ENCODE peak calls at places on chromosomes 4 and X, in four cellular contexts. R is GM12878, T is HL-60, F is K562. L is an unnamed sample.

GRCh38 chr4:177239878-177240277 is 69.8 kb upstream of the NEIL3 start:
- DNase-seq in R (no peak), T (no peak), F (no peak), L (no peak)

GRCh38 chr4:152680988-152681731 is 1.4 kb upstream of the TMEM154 start:
- DNase-seq in R (no peak), T (no peak), F (no peak), L (no peak)

GRCh38 chr4:17168571-17168970 is 270.1 kb upstream of the LDB2 start:
- DNase-seq in R (no peak), T (no peak), F (no peak), L (no peak)

GRCh38 chr4:3871881-3872833 is 106.0 kb downstream of the ADRA2C start:
- DNase-seq in R (no peak), T (no peak), F (no peak), L (no peak)

GRCh38 chr4:186204103-186204559 is 12.8 kb downstream of the CYP4V2 start:
- DNase-seq in R (no peak), T (no peak), F (peak), L (no peak)

GRCh38 chr4:77576351-77576750 is 29.3 kb upstream of the CXCL13 start:
- DNase-seq in R (no peak), T (no peak), F (no peak), L (no peak)

GRCh38 chr4:176782794-176783193 is 9.9 kb downstream of the VEGFC start:
- DNase-seq in R (no peak), T (no peak), F (no peak), L (no peak)

GRCh38 chrX:19627081-19627480 is 111.8 kb upstream of the MAP3K15 start:
- DNase-seq in R (no peak), T (no peak), F (no peak), L (no peak)

GRCh38 chr4:158172558-158173258 is at the start of gene GASK1B:
- DNase-seq in R (no peak), T (peak), F (peak), L (no peak)

GRCh38 chrX:14497184-14497666 is 32.1 kb upstream of the GLRA2 start:
- DNase-seq in R (peak), T (no peak), F (no peak), L (no peak)

GRCh38 chrX:52349681-52350080 is 19.1 kb upstream of the XAGE2 start:
- DNase-seq in R (no peak), T (no peak), F (no peak), L (no peak)

GRCh38 chrX:68929332-68930150 is 100.7 kb downstream of the EFNB1 start:
- DNase-seq in R (no peak), T (no peak), F (no peak), L (no peak)

GRCh38 chr4:185592845-185593488 is 57.7 kb upstream of the PDLIM3 start:
- DNase-seq in R (no peak), T (no peak), F (no peak), L (no peak)

GRCh38 chr4:73479323-73479722 is 2.2 kb upstream of the AFM start:
- DNase-seq in R (no peak), T (no peak), F (no peak), L (no peak)

GRCh38 chr4:22356996-22357596 is 158.8 kb downstream of the ADGRA3 start:
- DNase-seq in R (no peak), T (peak), F (no peak), L (peak)

GRCh38 chr4:84224522-84224921 is 274.6 kb downstream of the NKX6-1 start:
- DNase-seq in R (no peak), T (no peak), F (no peak), L (no peak)

GRCh38 chr4:126939401-126939800 is 693.4 kb upstream of the INTU start:
- DNase-seq in R (no peak), T (no peak), F (no peak), L (no peak)

GRCh38 chrX:40012039-40012799 is 85.5 kb downstream of the BCOR start:
- DNase-seq in R (no peak), T (no peak), F (no peak), L (no peak)

GRCh38 chr4:4974727-4975126 is 44.5 kb downstream of the CYTL1 start:
- DNase-seq in R (no peak), T (no peak), F (no peak), L (no peak)

GRCh38 chr4:4971796-4972195 is 47.5 kb downstream of the CYTL1 start:
- DNase-seq in R (no peak), T (no peak), F (no peak), L (no peak)

GRCh38 chr4:4968161-4968757 is 51.0 kb downstream of the CYTL1 start:
- DNase-seq in R (no peak), T (no peak), F (no peak), L (no peak)

DNA sequence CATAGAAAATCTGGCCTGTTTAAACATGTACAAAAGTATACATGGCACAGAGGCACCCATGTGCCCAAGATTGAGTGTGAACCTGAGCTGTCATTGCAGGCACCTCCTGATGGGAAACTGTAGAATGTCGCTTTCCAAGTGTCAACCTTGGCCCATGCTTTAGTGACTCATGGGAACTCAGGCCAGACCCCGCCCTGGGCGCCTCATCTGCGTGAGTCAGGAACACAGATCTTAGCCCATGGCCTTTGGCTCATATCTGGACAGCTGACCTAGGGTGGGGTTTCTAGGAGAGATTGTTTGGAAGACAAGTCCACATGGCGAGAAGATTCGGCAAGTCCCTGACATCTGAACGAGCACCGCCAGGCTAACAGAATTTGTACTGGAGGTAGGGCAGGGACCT is 50.0 kb downstream of the CYTL1 start:
- DNase-seq in R (no peak), T (no peak), F (peak), L (no peak)
- TF ChIP-seq SPI1 in R (no peak), T (no peak), F (no peak), L (no peak)

GRCh38 chr4:94461506-94461905 is 9.8 kb downstream of the PDLIM5 start:
- DNase-seq in R (no peak), T (no peak), F (no peak), L (no peak)

GRCh38 chr4:94463771-94464170 is 12.0 kb downstream of the PDLIM5 start:
- DNase-seq in R (no peak), T (no peak), F (no peak), L (no peak)

GRCh38 chr4:94458682-94459081 is 6.9 kb downstream of the PDLIM5 start:
- DNase-seq in R (no peak), T (no peak), F (no peak), L (no peak)

GRCh38 chr4:94459462-94460161 is 7.9 kb downstream of the PDLIM5 start:
- DNase-seq in R (no peak), T (no peak), F (no peak), L (no peak)

GRCh38 chr4:94462572-94462971 is 10.8 kb downstream of the PDLIM5 start:
- DNase-seq in R (no peak), T (no peak), F (no peak), L (no peak)
- TF ChIP-seq POLR2AphosphoS5 in R (no peak), T (no peak), F (no peak), L (no peak)

DNA sequence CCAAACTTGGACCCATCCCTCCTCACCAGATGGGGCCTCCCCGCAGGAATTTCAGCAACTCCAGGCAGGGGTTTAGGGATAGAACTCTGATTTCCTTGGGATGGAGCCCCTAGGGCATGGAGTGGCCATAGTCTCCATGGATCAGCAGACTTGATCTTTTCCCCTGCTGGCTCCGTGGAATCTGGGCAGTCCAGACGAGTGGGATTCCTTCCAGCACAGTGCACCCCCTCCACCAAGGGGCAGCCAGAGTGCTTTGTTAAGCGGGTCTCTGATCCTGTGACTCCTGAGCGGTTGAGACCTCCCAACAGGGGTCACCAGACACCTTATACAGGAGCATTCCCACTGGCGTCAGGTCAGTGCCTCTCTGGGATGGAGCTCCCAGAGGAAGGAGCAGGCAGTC is 40.4 kb downstream of the ENPP6 start:
- DNase-seq in R (no peak), T (no peak), F (no peak), L (no peak)
- TF ChIP-seq SPI1 in R (no peak), T (no peak), F (no peak), L (no peak)

DNA sequence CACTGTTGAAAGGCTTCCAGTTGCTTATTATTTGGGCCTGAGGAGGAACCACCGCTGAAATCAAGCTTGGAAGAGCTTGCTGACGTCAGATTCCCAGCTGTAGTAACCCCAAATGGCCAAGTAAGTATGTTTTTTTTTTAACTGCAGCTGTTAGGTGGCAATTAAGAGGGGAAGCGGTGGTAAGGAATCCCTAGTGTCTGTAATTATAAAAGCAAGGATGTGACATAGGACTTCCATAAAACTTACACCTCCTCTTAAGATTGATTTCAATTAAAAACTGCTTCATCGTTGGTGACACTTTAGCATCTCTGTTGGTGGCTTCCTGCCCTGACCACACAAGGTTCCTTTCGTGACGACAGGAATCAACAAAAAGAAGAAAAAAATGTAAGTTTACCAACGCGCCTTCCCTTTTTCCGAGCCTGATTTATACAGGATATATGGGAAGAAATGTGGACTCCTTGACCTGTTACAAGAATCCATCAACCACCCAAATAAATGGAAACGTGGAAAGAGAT is 908 bp downstream of the RELL1 start:
- DNase-seq in R (no peak), T (peak), F (no peak), L (no peak)
- TF ChIP-seq POLR2AphosphoS5 in R (no peak), T (no peak), F (no peak), L (no peak)

DNA sequence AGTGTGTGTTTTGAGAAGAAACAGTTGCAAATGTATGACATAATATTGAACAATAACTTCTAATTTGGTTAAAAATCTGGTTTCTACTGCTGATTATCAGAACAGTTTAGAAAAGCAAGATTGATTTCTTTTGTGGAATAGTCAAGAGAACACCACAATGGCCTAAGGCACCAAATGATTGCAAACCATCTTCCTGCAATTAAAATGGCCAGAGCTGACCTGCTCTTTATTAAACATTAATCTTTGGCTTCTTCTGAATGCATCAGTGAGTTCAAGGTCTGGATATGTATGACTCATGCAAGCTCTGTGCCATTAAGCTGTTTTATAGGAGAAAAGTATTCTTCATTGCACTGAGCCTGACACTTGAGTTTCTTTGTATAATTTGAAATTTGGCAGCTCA is 107.8 kb upstream of the PDHA2 start:
- DNase-seq in R (no peak), T (no peak), F (no peak), L (no peak)
- TF ChIP-seq SPI1 in R (no peak), T (no peak), F (no peak), L (no peak)

GRCh38 chr4:81491943-81492342 is 20.2 kb upstream of the RASGEF1B start:
- DNase-seq in R (no peak), T (peak), F (no peak), L (no peak)

GRCh38 chr4:81490761-81491160 is 19.1 kb upstream of the RASGEF1B start:
- DNase-seq in R (no peak), T (peak), F (no peak), L (no peak)

GRCh38 chr4:81495308-81495707 is 23.6 kb upstream of the RASGEF1B start:
- DNase-seq in R (no peak), T (no peak), F (no peak), L (no peak)

GRCh38 chr4:81493895-81494490 is 22.3 kb upstream of the RASGEF1B start:
- DNase-seq in R (no peak), T (no peak), F (no peak), L (no peak)

DNA sequence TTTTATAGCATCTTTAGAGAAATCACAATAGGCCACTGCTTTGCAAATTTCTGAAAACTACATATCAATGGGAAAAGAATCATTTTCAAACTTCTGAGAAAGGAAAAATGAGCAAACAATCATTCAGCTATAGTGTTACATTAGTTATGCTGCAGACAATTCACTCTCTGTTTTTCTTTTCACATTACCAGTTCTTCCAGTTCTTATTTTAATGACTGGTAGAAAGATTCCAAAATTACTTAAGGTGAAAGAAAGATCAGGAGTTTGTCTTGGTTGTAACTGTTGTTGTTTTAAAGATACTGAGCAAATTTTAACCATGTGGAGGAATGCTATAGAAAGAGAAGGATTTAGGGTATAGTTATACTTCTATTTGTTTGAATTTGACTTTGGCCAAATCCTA is 20.9 kb upstream of the RASGEF1B start:
- DNase-seq in R (no peak), T (no peak), F (no peak), L (no peak)
- TF ChIP-seq POLR2AphosphoS5 in R (no peak), T (no peak), F (no peak), L (no peak)

GRCh38 chrX:721354-721753 is 90.8 kb downstream of the SHOX start:
- DNase-seq in R (no peak), T (no peak), F (no peak), L (no peak)

GRCh38 chrX:720858-721257 is 90.3 kb downstream of the SHOX start:
- DNase-seq in R (no peak), T (no peak), F (no peak), L (no peak)

GRCh38 chrX:716136-716535 is 85.5 kb downstream of the SHOX start:
- DNase-seq in R (no peak), T (no peak), F (no peak), L (no peak)
- TF ChIP-seq SPI1 in R (no peak), T (no peak), F (no peak), L (no peak)

GRCh38 chr4:54317690-54318089 is 88.6 kb downstream of the PDGFRA start:
- DNase-seq in R (no peak), T (no peak), F (no peak), L (no peak)

GRCh38 chr4:54320826-54321320 is 91.8 kb downstream of the PDGFRA start:
- DNase-seq in R (no peak), T (no peak), F (no peak), L (no peak)

GRCh38 chr4:54318904-54319303 is 89.8 kb downstream of the PDGFRA start:
- DNase-seq in R (no peak), T (peak), F (peak), L (peak)

GRCh38 chr4:54322817-54323417 is 93.8 kb downstream of the PDGFRA start:
- DNase-seq in R (no peak), T (peak), F (peak), L (peak)
- TF ChIP-seq POLR2AphosphoS5 in R (no peak), T (no peak), F (no peak), L (no peak)

DNA sequence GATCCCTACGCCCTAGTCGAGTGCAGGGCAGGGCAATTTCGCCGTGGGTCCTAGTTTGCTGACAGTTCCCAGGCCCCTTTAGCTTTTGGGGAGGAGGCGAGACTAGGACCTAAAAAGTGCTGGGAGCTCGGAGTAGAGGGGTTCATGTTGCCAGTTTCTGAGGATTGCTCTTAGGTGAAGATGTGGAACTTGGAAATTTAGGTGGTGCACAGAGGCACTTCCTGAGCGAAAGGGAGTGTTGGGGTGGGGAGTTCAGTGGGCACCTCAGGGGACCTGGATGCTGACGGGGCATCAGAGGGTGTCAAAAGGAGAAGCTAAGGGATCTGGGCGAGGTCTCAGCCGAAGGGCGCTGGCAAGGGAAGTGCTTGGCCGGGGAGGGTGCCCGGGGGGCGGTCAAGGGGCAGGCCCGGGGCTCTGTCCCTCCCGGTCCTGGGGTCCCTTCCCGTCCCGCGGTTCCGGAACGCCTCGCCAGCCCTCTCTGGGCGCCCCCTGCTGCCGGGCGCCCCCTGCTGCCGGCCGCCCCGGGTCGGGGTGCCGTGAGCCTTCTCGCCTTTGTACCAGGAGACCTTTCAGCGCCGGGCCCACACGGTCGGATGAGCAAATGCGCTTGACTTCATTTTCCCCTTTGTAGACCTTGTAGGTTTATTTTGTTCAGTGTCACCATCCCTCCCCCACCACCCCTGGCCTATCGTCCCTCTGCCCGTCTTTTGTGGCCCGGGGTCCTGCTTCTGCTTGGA is 3.0 kb upstream of the PHOX2B start:
- DNase-seq in R (no peak), T (no peak), F (peak), L (no peak)
- TF ChIP-seq SPI1 in R (no peak), T (no peak), F (no peak), L (no peak)